ENCODE peak calls at places on chromosomes 7 and 10, in eight cellular contexts. One of them, this sample, is unnamed.

GRCh38 chr7:80134536-80135305 is at the start of gene GNAI1:
- DNase-seq in right lobe of liver: peak; percentile 81
- DNase-seq in aorta: peak; percentile 79
- DNase-seq in astrocyte of the spinal cord: peak; percentile 75
- DNase-seq in PC-3: peak; percentile 81
- DNase-seq in stimulated activated CD4-positive, alpha-beta T cell treated with anti-CD3 and anti-CD28 coated beads, Interleukin-1b, Interleukin-23, amount 100 ng/mL, for 24 hours: peak; percentile 12
- DNase-seq in GM20000: no peak
- DNase-seq in stomach: peak; percentile 68
- DNase-seq in this sample: peak; percentile 83

GRCh38 chr7:55818686-55819085 is 43.9 kb downstream of the SEPTIN14 start:
- DNase-seq in stomach: no peak
- DNase-seq in GM20000: no peak
- DNase-seq in aorta: no peak
- DNase-seq in right lobe of liver: no peak
- DNase-seq in stimulated activated CD4-positive, alpha-beta T cell treated with anti-CD3 and anti-CD28 coated beads, Interleukin-1b, Interleukin-23, amount 100 ng/mL, for 24 hours: no peak
- DNase-seq in astrocyte of the spinal cord: no peak
- DNase-seq in PC-3: peak; percentile 21
- DNase-seq in this sample: no peak

GRCh38 chr7:128174391-128174790 is 66.7 kb upstream of the LEP start:
- DNase-seq in GM20000: no peak
- DNase-seq in PC-3: no peak
- DNase-seq in aorta: no peak
- DNase-seq in stimulated activated CD4-positive, alpha-beta T cell treated with anti-CD3 and anti-CD28 coated beads, Interleukin-1b, Interleukin-23, amount 100 ng/mL, for 24 hours: no peak
- DNase-seq in stomach: no peak
- DNase-seq in astrocyte of the spinal cord: no peak
- DNase-seq in right lobe of liver: no peak
- DNase-seq in this sample: no peak

GRCh38 chr7:150378115-150378852 is 846 bp upstream of the ZNF775 start:
- DNase-seq in PC-3: peak; percentile 54
- DNase-seq in GM20000: peak; percentile 67
- DNase-seq in aorta: no peak
- DNase-seq in right lobe of liver: peak; percentile 56
- DNase-seq in stomach: peak; percentile 66
- DNase-seq in astrocyte of the spinal cord: peak; percentile 71
- DNase-seq in stimulated activated CD4-positive, alpha-beta T cell treated with anti-CD3 and anti-CD28 coated beads, Interleukin-1b, Interleukin-23, amount 100 ng/mL, for 24 hours: no peak
- DNase-seq in this sample: no peak

GRCh38 chr10:67785098-67785497 is 52.9 kb downstream of the DNAJC12 start:
- DNase-seq in aorta: no peak
- DNase-seq in right lobe of liver: no peak
- DNase-seq in PC-3: no peak
- DNase-seq in stimulated activated CD4-positive, alpha-beta T cell treated with anti-CD3 and anti-CD28 coated beads, Interleukin-1b, Interleukin-23, amount 100 ng/mL, for 24 hours: no peak
- DNase-seq in astrocyte of the spinal cord: no peak
- DNase-seq in stomach: no peak
- DNase-seq in GM20000: no peak
- DNase-seq in this sample: no peak

GRCh38 chr10:98338896-98339295 is 70.9 kb upstream of the LOXL4 start:
- DNase-seq in PC-3: no peak
- DNase-seq in GM20000: no peak
- DNase-seq in right lobe of liver: no peak
- DNase-seq in stimulated activated CD4-positive, alpha-beta T cell treated with anti-CD3 and anti-CD28 coated beads, Interleukin-1b, Interleukin-23, amount 100 ng/mL, for 24 hours: no peak
- DNase-seq in stomach: no peak
- DNase-seq in aorta: no peak
- DNase-seq in astrocyte of the spinal cord: peak; percentile 28
- DNase-seq in this sample: no peak

GRCh38 chr7:157789094-157789493 is 452.3 kb downstream of the DNAJB6 start:
- DNase-seq in aorta: peak; percentile 17
- DNase-seq in stimulated activated CD4-positive, alpha-beta T cell treated with anti-CD3 and anti-CD28 coated beads, Interleukin-1b, Interleukin-23, amount 100 ng/mL, for 24 hours: no peak
- DNase-seq in astrocyte of the spinal cord: no peak
- DNase-seq in PC-3: no peak
- DNase-seq in right lobe of liver: no peak
- DNase-seq in stomach: no peak
- DNase-seq in GM20000: no peak
- DNase-seq in this sample: no peak

GRCh38 chr10:110566472-110567200 is 859 bp upstream of the SMC3 start:
- DNase-seq in right lobe of liver: no peak
- DNase-seq in stimulated activated CD4-positive, alpha-beta T cell treated with anti-CD3 and anti-CD28 coated beads, Interleukin-1b, Interleukin-23, amount 100 ng/mL, for 24 hours: no peak
- DNase-seq in stomach: no peak
- DNase-seq in GM20000: no peak
- DNase-seq in PC-3: no peak
- DNase-seq in aorta: no peak
- DNase-seq in astrocyte of the spinal cord: no peak
- DNase-seq in this sample: no peak

GRCh38 chr7:50558380-50559051 is 6.7 kb downstream of the DDC start:
- DNase-seq in astrocyte of the spinal cord: no peak
- DNase-seq in GM20000: no peak
- DNase-seq in stomach: no peak
- DNase-seq in PC-3: no peak
- DNase-seq in aorta: no peak
- DNase-seq in right lobe of liver: no peak
- DNase-seq in stimulated activated CD4-positive, alpha-beta T cell treated with anti-CD3 and anti-CD28 coated beads, Interleukin-1b, Interleukin-23, amount 100 ng/mL, for 24 hours: no peak
- DNase-seq in this sample: no peak

GRCh38 chr7:80060218-80060806 is 74.3 kb upstream of the GNAI1 start:
- DNase-seq in stomach: no peak
- DNase-seq in right lobe of liver: no peak
- DNase-seq in stimulated activated CD4-positive, alpha-beta T cell treated with anti-CD3 and anti-CD28 coated beads, Interleukin-1b, Interleukin-23, amount 100 ng/mL, for 24 hours: no peak
- DNase-seq in astrocyte of the spinal cord: peak; percentile 84
- DNase-seq in GM20000: peak; percentile 10
- DNase-seq in aorta: no peak
- DNase-seq in PC-3: peak; percentile 80
- DNase-seq in this sample: no peak

GRCh38 chr7:130275826-130276291 is 9.2 kb downstream of the CPA2 start:
- DNase-seq in stimulated activated CD4-positive, alpha-beta T cell treated with anti-CD3 and anti-CD28 coated beads, Interleukin-1b, Interleukin-23, amount 100 ng/mL, for 24 hours: no peak
- DNase-seq in aorta: no peak
- DNase-seq in astrocyte of the spinal cord: no peak
- DNase-seq in stomach: no peak
- DNase-seq in right lobe of liver: no peak
- DNase-seq in PC-3: peak; percentile 25
- DNase-seq in GM20000: no peak
- DNase-seq in this sample: no peak

GRCh38 chr7:47847207-47847606 is 101.1 kb downstream of the PKD1L1 start:
- DNase-seq in aorta: no peak
- DNase-seq in GM20000: no peak
- DNase-seq in astrocyte of the spinal cord: no peak
- DNase-seq in stomach: no peak
- DNase-seq in stimulated activated CD4-positive, alpha-beta T cell treated with anti-CD3 and anti-CD28 coated beads, Interleukin-1b, Interleukin-23, amount 100 ng/mL, for 24 hours: no peak
- DNase-seq in right lobe of liver: no peak
- DNase-seq in PC-3: no peak
- DNase-seq in this sample: no peak

GRCh38 chr7:155816996-155817395 is 4.7 kb upstream of the SHH start:
- DNase-seq in stomach: no peak
- DNase-seq in stimulated activated CD4-positive, alpha-beta T cell treated with anti-CD3 and anti-CD28 coated beads, Interleukin-1b, Interleukin-23, amount 100 ng/mL, for 24 hours: no peak
- DNase-seq in aorta: peak; percentile 29
- DNase-seq in PC-3: no peak
- DNase-seq in right lobe of liver: no peak
- DNase-seq in GM20000: no peak
- DNase-seq in astrocyte of the spinal cord: no peak
- DNase-seq in this sample: no peak

GRCh38 chr10:24944512-24945255 is 7.7 kb downstream of the PRTFDC1 start:
- DNase-seq in aorta: no peak
- DNase-seq in PC-3: peak; percentile 83
- DNase-seq in stomach: peak; percentile 52
- DNase-seq in stimulated activated CD4-positive, alpha-beta T cell treated with anti-CD3 and anti-CD28 coated beads, Interleukin-1b, Interleukin-23, amount 100 ng/mL, for 24 hours: no peak
- DNase-seq in GM20000: no peak
- DNase-seq in astrocyte of the spinal cord: peak; percentile 73
- DNase-seq in right lobe of liver: no peak
- DNase-seq in this sample: no peak

GRCh38 chr7:149846436-149847046 is 8.4 kb downstream of the ZNF862 start:
- DNase-seq in aorta: no peak
- DNase-seq in stomach: no peak
- DNase-seq in right lobe of liver: no peak
- DNase-seq in GM20000: no peak
- DNase-seq in PC-3: no peak
- DNase-seq in stimulated activated CD4-positive, alpha-beta T cell treated with anti-CD3 and anti-CD28 coated beads, Interleukin-1b, Interleukin-23, amount 100 ng/mL, for 24 hours: no peak
- DNase-seq in astrocyte of the spinal cord: no peak
- DNase-seq in this sample: no peak

GRCh38 chr7:421056-421991 is 98.3 kb downstream of the PDGFA start:
- DNase-seq in PC-3: no peak
- DNase-seq in right lobe of liver: peak; percentile 11
- DNase-seq in astrocyte of the spinal cord: no peak
- DNase-seq in GM20000: no peak
- DNase-seq in stimulated activated CD4-positive, alpha-beta T cell treated with anti-CD3 and anti-CD28 coated beads, Interleukin-1b, Interleukin-23, amount 100 ng/mL, for 24 hours: no peak
- DNase-seq in aorta: peak; percentile 30
- DNase-seq in stomach: no peak
- DNase-seq in this sample: no peak

GRCh38 chr10:94274142-94274787 is 88.5 kb downstream of the NOC3L start:
- DNase-seq in PC-3: no peak
- DNase-seq in stimulated activated CD4-positive, alpha-beta T cell treated with anti-CD3 and anti-CD28 coated beads, Interleukin-1b, Interleukin-23, amount 100 ng/mL, for 24 hours: no peak
- DNase-seq in stomach: no peak
- DNase-seq in astrocyte of the spinal cord: peak; percentile 19
- DNase-seq in GM20000: no peak
- DNase-seq in aorta: peak; percentile 67
- DNase-seq in right lobe of liver: peak; percentile 43
- DNase-seq in this sample: no peak

GRCh38 chr7:6934981-6935380 is 108.9 kb upstream of the CCZ1B start:
- DNase-seq in GM20000: no peak
- DNase-seq in astrocyte of the spinal cord: no peak
- DNase-seq in aorta: no peak
- DNase-seq in PC-3: no peak
- DNase-seq in stomach: no peak
- DNase-seq in right lobe of liver: no peak
- DNase-seq in stimulated activated CD4-positive, alpha-beta T cell treated with anti-CD3 and anti-CD28 coated beads, Interleukin-1b, Interleukin-23, amount 100 ng/mL, for 24 hours: no peak
- DNase-seq in this sample: no peak

GRCh38 chr7:132035517-132036362 is 479.3 kb upstream of the PODXL start:
- DNase-seq in stimulated activated CD4-positive, alpha-beta T cell treated with anti-CD3 and anti-CD28 coated beads, Interleukin-1b, Interleukin-23, amount 100 ng/mL, for 24 hours: no peak
- DNase-seq in astrocyte of the spinal cord: no peak
- DNase-seq in PC-3: peak; percentile 12
- DNase-seq in aorta: no peak
- DNase-seq in stomach: no peak
- DNase-seq in GM20000: no peak
- DNase-seq in right lobe of liver: no peak
- DNase-seq in this sample: no peak

GRCh38 chr7:45203459-45203858 is 45.9 kb downstream of the RAMP3 start:
- DNase-seq in stomach: no peak
- DNase-seq in right lobe of liver: no peak
- DNase-seq in GM20000: no peak
- DNase-seq in aorta: no peak
- DNase-seq in astrocyte of the spinal cord: no peak
- DNase-seq in stimulated activated CD4-positive, alpha-beta T cell treated with anti-CD3 and anti-CD28 coated beads, Interleukin-1b, Interleukin-23, amount 100 ng/mL, for 24 hours: no peak
- DNase-seq in PC-3: no peak
- DNase-seq in this sample: no peak

GRCh38 chr7:83001362-83002040 is 161.2 kb downstream of the PCLO start:
- DNase-seq in right lobe of liver: no peak
- DNase-seq in aorta: no peak
- DNase-seq in astrocyte of the spinal cord: peak; percentile 33
- DNase-seq in stomach: no peak
- DNase-seq in GM20000: no peak
- DNase-seq in stimulated activated CD4-positive, alpha-beta T cell treated with anti-CD3 and anti-CD28 coated beads, Interleukin-1b, Interleukin-23, amount 100 ng/mL, for 24 hours: no peak
- DNase-seq in PC-3: no peak
- DNase-seq in this sample: no peak

GRCh38 chr10:20034732-20035131 is 218.5 kb downstream of the PLXDC2 start:
- DNase-seq in astrocyte of the spinal cord: no peak
- DNase-seq in stomach: no peak
- DNase-seq in aorta: no peak
- DNase-seq in GM20000: no peak
- DNase-seq in right lobe of liver: no peak
- DNase-seq in stimulated activated CD4-positive, alpha-beta T cell treated with anti-CD3 and anti-CD28 coated beads, Interleukin-1b, Interleukin-23, amount 100 ng/mL, for 24 hours: no peak
- DNase-seq in PC-3: no peak
- DNase-seq in this sample: no peak

GRCh38 chr10:60943372-60944158 is 420 bp downstream of the RHOBTB1 start:
- DNase-seq in right lobe of liver: peak; percentile 63
- DNase-seq in GM20000: peak; percentile 45
- DNase-seq in stomach: peak; percentile 66
- DNase-seq in stimulated activated CD4-positive, alpha-beta T cell treated with anti-CD3 and anti-CD28 coated beads, Interleukin-1b, Interleukin-23, amount 100 ng/mL, for 24 hours: no peak
- DNase-seq in astrocyte of the spinal cord: peak; percentile 75
- DNase-seq in aorta: peak; percentile 83
- DNase-seq in PC-3: peak; percentile 60
- DNase-seq in this sample: peak; percentile 73

GRCh38 chr10:113025487-113025886 is 75.4 kb downstream of the TCF7L2 start:
- DNase-seq in astrocyte of the spinal cord: no peak
- DNase-seq in aorta: no peak
- DNase-seq in stimulated activated CD4-positive, alpha-beta T cell treated with anti-CD3 and anti-CD28 coated beads, Interleukin-1b, Interleukin-23, amount 100 ng/mL, for 24 hours: no peak
- DNase-seq in GM20000: no peak
- DNase-seq in right lobe of liver: no peak
- DNase-seq in PC-3: no peak
- DNase-seq in stomach: no peak
- DNase-seq in this sample: no peak

GRCh38 chr7:27100601-27101187 is 1.8 kb downstream of the HOXA2 start:
- DNase-seq in aorta: no peak
- DNase-seq in astrocyte of the spinal cord: peak; percentile 59
- DNase-seq in stomach: no peak
- DNase-seq in PC-3: no peak
- DNase-seq in stimulated activated CD4-positive, alpha-beta T cell treated with anti-CD3 and anti-CD28 coated beads, Interleukin-1b, Interleukin-23, amount 100 ng/mL, for 24 hours: no peak
- DNase-seq in right lobe of liver: no peak
- DNase-seq in GM20000: no peak
- DNase-seq in this sample: no peak

GRCh38 chr7:19617921-19618320 is 90.9 kb downstream of the POLR1F start:
- DNase-seq in stimulated activated CD4-positive, alpha-beta T cell treated with anti-CD3 and anti-CD28 coated beads, Interleukin-1b, Interleukin-23, amount 100 ng/mL, for 24 hours: no peak
- DNase-seq in GM20000: no peak
- DNase-seq in right lobe of liver: no peak
- DNase-seq in astrocyte of the spinal cord: no peak
- DNase-seq in PC-3: no peak
- DNase-seq in aorta: no peak
- DNase-seq in stomach: no peak
- DNase-seq in this sample: no peak

GRCh38 chr10:50540069-50540825 is 83.5 kb downstream of the SGMS1 start:
- DNase-seq in astrocyte of the spinal cord: no peak
- DNase-seq in aorta: no peak
- DNase-seq in GM20000: peak; percentile 30
- DNase-seq in stimulated activated CD4-positive, alpha-beta T cell treated with anti-CD3 and anti-CD28 coated beads, Interleukin-1b, Interleukin-23, amount 100 ng/mL, for 24 hours: peak; percentile 32
- DNase-seq in PC-3: peak; percentile 38
- DNase-seq in stomach: no peak
- DNase-seq in right lobe of liver: no peak
- DNase-seq in this sample: no peak

GRCh38 chr10:3045471-3046209 is 21.7 kb upstream of the PFKP start:
- DNase-seq in stomach: peak; percentile 59
- DNase-seq in stimulated activated CD4-positive, alpha-beta T cell treated with anti-CD3 and anti-CD28 coated beads, Interleukin-1b, Interleukin-23, amount 100 ng/mL, for 24 hours: no peak
- DNase-seq in GM20000: no peak
- DNase-seq in aorta: peak; percentile 88
- DNase-seq in right lobe of liver: peak; percentile 40
- DNase-seq in PC-3: peak; percentile 52
- DNase-seq in astrocyte of the spinal cord: peak; percentile 84
- DNase-seq in this sample: no peak

GRCh38 chr10:122911889-122912484 is 1.6 kb downstream of the FAM24A start:
- DNase-seq in right lobe of liver: peak; percentile 43
- DNase-seq in stomach: peak; percentile 37
- DNase-seq in aorta: no peak
- DNase-seq in astrocyte of the spinal cord: peak; percentile 57
- DNase-seq in stimulated activated CD4-positive, alpha-beta T cell treated with anti-CD3 and anti-CD28 coated beads, Interleukin-1b, Interleukin-23, amount 100 ng/mL, for 24 hours: peak; percentile 11
- DNase-seq in PC-3: peak; percentile 65
- DNase-seq in GM20000: peak; percentile 51
- DNase-seq in this sample: peak; percentile 43